ENCODE peak calls at places on chromosomes 1 and 21, in five cellular contexts. One of them, this sample, is unnamed.

GRCh38 chr1:21537511-21537931 is 28.3 kb downstream of the ALPL start:
- DNase-seq in AG08395: no peak
- DNase-seq in mesothelial cell of epicardium: no peak
- DNase-seq in iris pigment epithelial cell: no peak
- DNase-seq in NCI-H1417: no peak
- DNase-seq in this sample: no peak

GRCh38 chr1:6248798-6249731 is 5.1 kb downstream of the HES3 start:
- DNase-seq in AG08395: peak
- DNase-seq in mesothelial cell of epicardium: no peak
- DNase-seq in iris pigment epithelial cell: peak
- DNase-seq in NCI-H1417: no peak
- DNase-seq in this sample: no peak

GRCh38 chr1:23502951-23503350 is 19.0 kb upstream of the ASAP3 start:
- DNase-seq in AG08395: no peak
- DNase-seq in mesothelial cell of epicardium: no peak
- DNase-seq in iris pigment epithelial cell: no peak
- DNase-seq in NCI-H1417: no peak
- DNase-seq in this sample: no peak

GRCh38 chr21:43370091-43370658 is 56.8 kb downstream of the SIK1 start:
- DNase-seq in AG08395: peak
- DNase-seq in mesothelial cell of epicardium: no peak
- DNase-seq in iris pigment epithelial cell: no peak
- DNase-seq in NCI-H1417: no peak
- DNase-seq in this sample: peak

GRCh38 chr1:65059930-65060538 is 88.0 kb upstream of the AK4 start:
- DNase-seq in AG08395: peak
- DNase-seq in mesothelial cell of epicardium: no peak
- DNase-seq in iris pigment epithelial cell: peak
- DNase-seq in NCI-H1417: no peak
- DNase-seq in this sample: peak

GRCh38 chr21:44002511-44002910 is 9.6 kb upstream of the TRAPPC10 start:
- DNase-seq in AG08395: no peak
- DNase-seq in mesothelial cell of epicardium: no peak
- DNase-seq in iris pigment epithelial cell: no peak
- DNase-seq in NCI-H1417: no peak
- DNase-seq in this sample: no peak

GRCh38 chr1:111955755-111956154 is 33.7 kb downstream of the KCND3 start:
- DNase-seq in AG08395: no peak
- DNase-seq in mesothelial cell of epicardium: no peak
- DNase-seq in iris pigment epithelial cell: peak
- DNase-seq in NCI-H1417: no peak
- DNase-seq in this sample: peak

GRCh38 chr1:99738858-99739465 is 27.5 kb downstream of the FRRS1 start:
- DNase-seq in AG08395: no peak
- DNase-seq in mesothelial cell of epicardium: no peak
- DNase-seq in iris pigment epithelial cell: no peak
- DNase-seq in NCI-H1417: no peak
- DNase-seq in this sample: no peak

GRCh38 chr1:87334351-87335174 is 5.9 kb downstream of the LMO4 start:
- DNase-seq in AG08395: no peak
- DNase-seq in mesothelial cell of epicardium: peak
- DNase-seq in iris pigment epithelial cell: peak
- DNase-seq in NCI-H1417: no peak
- DNase-seq in this sample: peak

GRCh38 chr1:229117664-229118300 is 153.1 kb upstream of the RAB4A start:
- DNase-seq in AG08395: peak
- DNase-seq in mesothelial cell of epicardium: no peak
- DNase-seq in iris pigment epithelial cell: peak
- DNase-seq in NCI-H1417: peak
- DNase-seq in this sample: peak

GRCh38 chr1:22562584-22563551 is at the start of gene EPHA8:
- DNase-seq in AG08395: no peak
- DNase-seq in mesothelial cell of epicardium: no peak
- DNase-seq in iris pigment epithelial cell: no peak
- DNase-seq in NCI-H1417: no peak
- DNase-seq in this sample: no peak

GRCh38 chr1:7421471-7422075 is 349.5 kb upstream of the VAMP3 start:
- DNase-seq in AG08395: no peak
- DNase-seq in mesothelial cell of epicardium: no peak
- DNase-seq in iris pigment epithelial cell: no peak
- DNase-seq in NCI-H1417: no peak
- DNase-seq in this sample: no peak

GRCh38 chr1:84856871-84857270 is 36.1 kb downstream of the LPAR3 start:
- DNase-seq in AG08395: no peak
- DNase-seq in mesothelial cell of epicardium: no peak
- DNase-seq in iris pigment epithelial cell: no peak
- DNase-seq in NCI-H1417: no peak
- DNase-seq in this sample: no peak

GRCh38 chr1:43558346-43558841 is 27.7 kb downstream of the PTPRF start:
- DNase-seq in AG08395: peak
- DNase-seq in mesothelial cell of epicardium: peak
- DNase-seq in iris pigment epithelial cell: peak
- DNase-seq in NCI-H1417: peak
- DNase-seq in this sample: peak

GRCh38 chr1:23619299-23620188 is 60.2 kb upstream of the ID3 start:
- DNase-seq in AG08395: no peak
- DNase-seq in mesothelial cell of epicardium: no peak
- DNase-seq in iris pigment epithelial cell: no peak
- DNase-seq in NCI-H1417: peak
- DNase-seq in this sample: no peak

GRCh38 chr1:11488201-11488770 is 9.3 kb downstream of the DISP3 start:
- DNase-seq in AG08395: no peak
- DNase-seq in mesothelial cell of epicardium: no peak
- DNase-seq in iris pigment epithelial cell: no peak
- DNase-seq in NCI-H1417: no peak
- DNase-seq in this sample: no peak

GRCh38 chr1:24416666-24417391 is 1.2 kb downstream of the NIPAL3 start:
- DNase-seq in AG08395: peak
- DNase-seq in mesothelial cell of epicardium: no peak
- DNase-seq in iris pigment epithelial cell: peak
- DNase-seq in NCI-H1417: peak
- DNase-seq in this sample: peak

GRCh38 chr1:6440198-6441126 is 15.9 kb downstream of the ESPN start:
- DNase-seq in AG08395: peak
- DNase-seq in mesothelial cell of epicardium: no peak
- DNase-seq in iris pigment epithelial cell: peak
- DNase-seq in NCI-H1417: peak
- DNase-seq in this sample: no peak

GRCh38 chr21:45538381-45539045 is 3.7 kb downstream of the SLC19A1 start:
- DNase-seq in AG08395: no peak
- DNase-seq in mesothelial cell of epicardium: no peak
- DNase-seq in iris pigment epithelial cell: no peak
- DNase-seq in NCI-H1417: no peak
- DNase-seq in this sample: no peak

GRCh38 chr1:236143104-236143948 is 987 bp downstream of the GPR137B start:
- DNase-seq in AG08395: peak
- DNase-seq in mesothelial cell of epicardium: peak
- DNase-seq in iris pigment epithelial cell: peak
- DNase-seq in NCI-H1417: no peak
- DNase-seq in this sample: peak

GRCh38 chr1:185733818-185734709 is at the start of gene HMCN1:
- DNase-seq in AG08395: peak
- DNase-seq in mesothelial cell of epicardium: peak
- DNase-seq in iris pigment epithelial cell: peak
- DNase-seq in NCI-H1417: peak
- DNase-seq in this sample: peak

GRCh38 chr21:14057313-14057712 is 153.4 kb downstream of the LIPI start:
- DNase-seq in AG08395: no peak
- DNase-seq in mesothelial cell of epicardium: no peak
- DNase-seq in iris pigment epithelial cell: no peak
- DNase-seq in NCI-H1417: no peak
- DNase-seq in this sample: no peak

GRCh38 chr1:47388548-47389238 is 27.4 kb upstream of the FOXE3 start:
- DNase-seq in AG08395: peak
- DNase-seq in mesothelial cell of epicardium: peak
- DNase-seq in iris pigment epithelial cell: peak
- DNase-seq in NCI-H1417: peak
- DNase-seq in this sample: peak

GRCh38 chr1:11719313-11720032 is 16.5 kb upstream of the AGTRAP start:
- DNase-seq in AG08395: peak
- DNase-seq in mesothelial cell of epicardium: peak
- DNase-seq in iris pigment epithelial cell: peak
- DNase-seq in NCI-H1417: peak
- DNase-seq in this sample: peak

GRCh38 chr1:53987880-53988279 is 30.1 kb downstream of the LDLRAD1 start:
- DNase-seq in AG08395: peak
- DNase-seq in mesothelial cell of epicardium: no peak
- DNase-seq in iris pigment epithelial cell: peak
- DNase-seq in NCI-H1417: no peak
- DNase-seq in this sample: no peak

GRCh38 chr1:44261475-44261853 is 48.2 kb downstream of the DMAP1 start:
- DNase-seq in AG08395: no peak
- DNase-seq in mesothelial cell of epicardium: no peak
- DNase-seq in iris pigment epithelial cell: no peak
- DNase-seq in NCI-H1417: peak
- DNase-seq in this sample: no peak

GRCh38 chr1:147169840-147170674 is 2.2 kb downstream of the PRKAB2 start:
- DNase-seq in AG08395: no peak
- DNase-seq in mesothelial cell of epicardium: no peak
- DNase-seq in iris pigment epithelial cell: peak
- DNase-seq in NCI-H1417: no peak
- DNase-seq in this sample: no peak

GRCh38 chr1:43880604-43881003 is 53.0 kb upstream of the ARTN start:
- DNase-seq in AG08395: no peak
- DNase-seq in mesothelial cell of epicardium: no peak
- DNase-seq in iris pigment epithelial cell: no peak
- DNase-seq in NCI-H1417: no peak
- DNase-seq in this sample: no peak

This sample was measured in foreskin fibroblast.